ENCODE peak calls at places on chromosomes 11 and 22, in five cellular contexts. W is H1, N is trophoblast cell, X is mesendoderm, K is IMR-90. B is an unnamed sample.

GRCh38 chr22:43891360-43892182 is at the start of gene PNPLA5:
- DNase-seq in W (peak), N (no peak), X (peak), K (peak), B (peak)

GRCh38 chr11:93498099-93499040 is 44.8 kb downstream of the SMCO4 start:
- DNase-seq in W (no peak), N (peak), X (peak), K (peak), B (peak)

GRCh38 chr11:7020183-7020917 is at the start of the genes NLRP14 and ZNF214:
- DNase-seq in W (peak), N (peak), X (peak), K (peak), B (peak)

GRCh38 chr11:117199916-117200812 is 994 bp downstream of the TAGLN start:
- DNase-seq in W (peak), N (no peak), X (peak), K (no peak), B (no peak)

GRCh38 chr11:10911907-10912306 is 54.1 kb upstream of the ZBED5 start:
- DNase-seq in W (no peak), N (no peak), X (no peak), K (no peak), B (no peak)

GRCh38 chr11:27239305-27239942 is 123.6 kb downstream of the CCDC34 start:
- DNase-seq in W (no peak), N (no peak), X (no peak), K (peak), B (no peak)

GRCh38 chr11:82682003-82682751 is 51.5 kb downstream of the FAM181B start:
- DNase-seq in W (no peak), N (peak), X (peak), K (peak), B (peak)

GRCh38 chr22:50084570-50084969 is 656 bp downstream of the MLC1 start:
- DNase-seq in W (no peak), N (no peak), X (no peak), K (no peak), B (no peak)

GRCh38 chr11:128582496-128583366 is 4.6 kb downstream of the ETS1 start:
- DNase-seq in W (no peak), N (peak), X (peak), K (peak), B (peak)

GRCh38 chr11:126829716-126830115 is 170.9 kb downstream of the KIRREL3 start:
- DNase-seq in W (no peak), N (no peak), X (no peak), K (no peak), B (no peak)

GRCh38 chr11:86101941-86102407 is 33.1 kb upstream of the PICALM start:
- DNase-seq in W (no peak), N (no peak), X (no peak), K (peak), B (no peak)

GRCh38 chr22:39174498-39175120 is 22.1 kb upstream of the CBX7 start:
- DNase-seq in W (peak), N (peak), X (peak), K (peak), B (peak)

GRCh38 chr22:46408568-46409506 is 73.3 kb downstream of the TRMU start:
- DNase-seq in W (no peak), N (peak), X (no peak), K (no peak), B (no peak)

GRCh38 chr22:19523240-19524169 is 705 bp downstream of the CLDN5 start:
- DNase-seq in W (peak), N (peak), X (peak), K (peak), B (peak)

GRCh38 chr11:109085708-109086373 is 336.1 kb upstream of the C11orf87 start:
- DNase-seq in W (no peak), N (no peak), X (no peak), K (peak), B (no peak)

GRCh38 chr11:108221981-108222685 is at the start of gene NPAT:
- DNase-seq in W (no peak), N (no peak), X (no peak), K (no peak), B (no peak)

GRCh38 chr22:36330655-36331305 is 57.0 kb downstream of the MYH9 start:
- DNase-seq in W (no peak), N (peak), X (peak), K (peak), B (no peak)

GRCh38 chr11:17846852-17847453 is 112.4 kb downstream of the KCNC1 start:
- DNase-seq in W (no peak), N (no peak), X (peak), K (peak), B (no peak)

GRCh38 chr22:46770726-46771125 is 8.3 kb downstream of the TBC1D22A start:
- DNase-seq in W (no peak), N (peak), X (no peak), K (no peak), B (no peak)

GRCh38 chr11:78223320-78223954 is 34.7 kb downstream of the USP35 start:
- DNase-seq in W (no peak), N (no peak), X (no peak), K (no peak), B (peak)

GRCh38 chr22:49705216-49705600 is 122.5 kb downstream of the BRD1 start:
- DNase-seq in W (no peak), N (no peak), X (no peak), K (no peak), B (no peak)

GRCh38 chr22:40310081-40310770 is 36.1 kb upstream of the ADSL start:
- DNase-seq in W (no peak), N (peak), X (peak), K (peak), B (no peak)

GRCh38 chr22:32469799-32470212 is 4.8 kb upstream of the FBXO7 start:
- DNase-seq in W (no peak), N (peak), X (peak), K (peak), B (no peak)

GRCh38 chr11:82718307-82718706 is 15.4 kb downstream of the FAM181B start:
- DNase-seq in W (peak), N (peak), X (peak), K (peak), B (peak)

GRCh38 chr11:79335681-79336080 is 105.1 kb downstream of the TENM4 start:
- DNase-seq in W (no peak), N (peak), X (peak), K (no peak), B (no peak)

GRCh38 chr22:27318516-27318915 is 483.0 kb downstream of the MN1 start:
- DNase-seq in W (no peak), N (peak), X (peak), K (peak), B (peak)

GRCh38 chr11:134142536-134142935 is 73.7 kb downstream of the JAM3 start:
- DNase-seq in W (no peak), N (no peak), X (no peak), K (peak), B (no peak)

GRCh38 chr11:72741429-72741833 is 10.8 kb downstream of the ARAP1 start:
- DNase-seq in W (peak), N (peak), X (peak), K (no peak), B (peak)
- H2BK120ac ChIP-seq in W (no peak), N (peak), X (peak), K (no peak), B (no peak)

GRCh38 chr22:23521442-23522113 is 58.5 kb downstream of the IGLL1 start:
- DNase-seq in W (peak), N (peak), X (peak), K (peak), B (peak)

GRCh38 chr22:23518381-23519187 is 61.5 kb downstream of the IGLL1 start:
- DNase-seq in W (no peak), N (no peak), X (peak), K (no peak), B (no peak)

GRCh38 chr22:23522642-23523251 is 57.3 kb downstream of the IGLL1 start:
- DNase-seq in W (no peak), N (peak), X (peak), K (no peak), B (no peak)

GRCh38 chr22:23519442-23520177 is 60.5 kb downstream of the IGLL1 start:
- DNase-seq in W (no peak), N (no peak), X (no peak), K (no peak), B (no peak)

DNA sequence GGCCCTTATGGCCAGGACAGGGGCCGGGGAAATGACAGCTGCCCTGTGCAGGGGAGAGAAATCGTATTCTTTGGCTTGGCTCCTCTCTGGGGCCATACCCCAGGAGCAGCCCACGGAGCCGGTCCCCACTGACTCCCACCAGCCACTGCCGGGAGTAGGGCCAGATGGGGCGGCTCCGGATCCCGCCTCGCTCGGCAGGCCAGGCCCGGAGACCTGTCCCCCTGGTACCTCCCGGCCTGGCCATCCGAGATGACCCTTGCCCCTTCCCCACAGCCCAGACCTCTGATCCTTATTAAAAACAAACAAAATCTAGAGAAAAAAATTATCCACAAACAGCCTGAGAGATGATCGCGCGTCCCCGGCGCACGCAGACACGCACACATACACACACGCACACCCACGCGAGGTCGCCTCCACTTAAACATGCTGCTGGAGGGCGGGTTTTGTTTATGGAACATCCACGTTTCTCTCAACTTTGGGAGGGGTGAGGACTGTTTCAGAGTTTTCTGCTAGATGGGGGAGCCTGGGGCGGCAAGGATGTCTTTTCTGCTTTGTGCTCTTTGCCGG is 59.1 kb downstream of the IGLL1 start:
- DNase-seq in W (peak), N (peak), X (no peak), K (peak), B (no peak)
- H2BK120ac ChIP-seq in W (no peak), N (peak), X (peak), K (peak), B (no peak)

GRCh38 chr11:4084406-4084805 is 10.2 kb upstream of the RRM1 start:
- DNase-seq in W (no peak), N (no peak), X (no peak), K (no peak), B (no peak)

GRCh38 chr11:4087551-4087950 is 7.0 kb upstream of the RRM1 start:
- DNase-seq in W (no peak), N (no peak), X (peak), K (peak), B (no peak)

GRCh38 chr11:4085575-4085974 is 9.0 kb upstream of the RRM1 start:
- DNase-seq in W (no peak), N (no peak), X (no peak), K (no peak), B (no peak)

GRCh38 chr11:4086584-4087353 is 7.8 kb upstream of the RRM1 start:
- DNase-seq in W (no peak), N (no peak), X (no peak), K (no peak), B (no peak)

GRCh38 chr11:4083198-4083597 is 11.4 kb upstream of the RRM1 start:
- DNase-seq in W (no peak), N (no peak), X (no peak), K (no peak), B (no peak)
- H2BK120ac ChIP-seq in W (no peak), N (no peak), X (no peak), K (no peak), B (no peak)

GRCh38 chr11:1335811-1336761 is 26.7 kb upstream of the TOLLIP start:
- DNase-seq in W (peak), N (peak), X (peak), K (peak), B (peak)

GRCh38 chr11:1333860-1334259 is 24.4 kb upstream of the TOLLIP start:
- DNase-seq in W (no peak), N (no peak), X (no peak), K (no peak), B (no peak)

GRCh38 chr11:1333091-1333772 is 23.8 kb upstream of the TOLLIP start:
- DNase-seq in W (no peak), N (no peak), X (no peak), K (no peak), B (no peak)

GRCh38 chr11:1336836-1337646 is 27.6 kb upstream of the TOLLIP start:
- DNase-seq in W (peak), N (peak), X (peak), K (no peak), B (no peak)

GRCh38 chr11:1335264-1335810 is 25.9 kb upstream of the TOLLIP start:
- DNase-seq in W (no peak), N (no peak), X (no peak), K (no peak), B (no peak)
- H2BK120ac ChIP-seq in W (no peak), N (no peak), X (no peak), K (no peak), B (no peak)

GRCh38 chr11:15157738-15158137 is 43.0 kb downstream of the INSC start:
- DNase-seq in W (no peak), N (no peak), X (no peak), K (no peak), B (no peak)
- H2BK120ac ChIP-seq in W (no peak), N (no peak), X (no peak), K (peak), B (no peak)

DNA sequence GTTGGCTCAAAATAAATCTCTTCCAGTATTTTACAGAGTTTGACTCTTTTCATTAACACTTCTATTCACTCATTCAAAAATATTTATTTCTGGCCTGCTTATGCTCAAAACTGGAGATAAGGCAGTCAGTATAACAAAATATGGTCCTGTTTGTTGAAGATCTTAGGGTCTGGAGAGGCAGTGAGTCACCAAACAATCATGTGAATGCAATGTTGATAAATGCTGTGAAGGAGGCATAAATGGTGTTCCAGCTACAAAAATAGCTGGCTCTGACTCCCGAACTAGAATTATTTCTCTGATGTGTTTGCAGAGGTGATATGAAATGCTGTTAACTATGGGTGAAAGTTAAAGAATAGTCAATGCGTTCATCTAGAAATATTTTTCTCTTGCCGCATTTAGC is 390.6 kb downstream of the AASDHPPT start:
- DNase-seq in W (no peak), N (no peak), X (no peak), K (peak), B (no peak)
- H2BK120ac ChIP-seq in W (no peak), N (no peak), X (no peak), K (peak), B (no peak)

GRCh38 chr11:59555601-59556114 is 44.3 kb downstream of the OR4D9 start:
- DNase-seq in W (no peak), N (no peak), X (no peak), K (no peak), B (no peak)

GRCh38 chr11:59556883-59557205 is 45.5 kb downstream of the OR4D9 start:
- DNase-seq in W (no peak), N (no peak), X (no peak), K (no peak), B (peak)

GRCh38 chr11:59553323-59553722 is 42.0 kb downstream of the OR4D9 start:
- DNase-seq in W (no peak), N (no peak), X (no peak), K (no peak), B (peak)

GRCh38 chr11:59557940-59558643 is 46.8 kb downstream of the OR4D9 start:
- DNase-seq in W (no peak), N (no peak), X (peak), K (no peak), B (peak)

GRCh38 chr11:59556115-59556882 is 45.0 kb downstream of the OR4D9 start:
- DNase-seq in W (peak), N (peak), X (peak), K (peak), B (peak)
- H2BK120ac ChIP-seq in W (no peak), N (no peak), X (no peak), K (peak), B (no peak)

B was measured in H9.